ENCODE peak calls at places on chromosome 18, in four cellular contexts. P, O, S and C are unnamed samples.
A peak's percentile ranks its signal among the peaks of the same experiment; 100 is the strongest.

GRCh38 chr18:36890598-36890997 is 61.7 kb downstream of the KIAA1328 start:
- DNase-seq in O (no peak), S (no peak), P (no peak), C (no peak)

GRCh38 chr18:36481201-36481657 is 183.7 kb downstream of the FHOD3 start:
- DNase-seq in O (no peak), P (no peak), S (no peak), C (no peak)

GRCh38 chr18:57296336-57296735 is 56.0 kb upstream of the ST8SIA3 start:
- DNase-seq in P (no peak), O (no peak), S (no peak), C (no peak)

GRCh38 chr18:73669299-73669698 is 478.3 kb downstream of the FBXO15 start:
- DNase-seq in P (no peak), S (no peak), O (no peak), C (no peak)

GRCh38 chr18:58761241-58761969 is 90.1 kb downstream of the MALT1 start:
- DNase-seq in P (no peak), S (peak; percentile 52), O (peak; percentile 84), C (no peak)

GRCh38 chr18:74273394-74273793 is 18.4 kb downstream of the CYB5A start:
- DNase-seq in P (no peak), O (no peak), S (no peak), C (no peak)

GRCh38 chr18:11672846-11673454 is 16.1 kb upstream of the GNAL start:
- DNase-seq in O (no peak), P (no peak), S (no peak), C (no peak)

GRCh38 chr18:25503567-25504081 is 151.7 kb upstream of the ZNF521 start:
- DNase-seq in O (no peak), P (no peak), S (no peak), C (no peak)

GRCh38 chr18:23684515-23685197 is 4.6 kb upstream of the LAMA3 start:
- DNase-seq in P (no peak), O (no peak), S (no peak), C (no peak)

GRCh38 chr18:36697905-36698304 is 130.9 kb downstream of the TPGS2 start:
- DNase-seq in P (peak; percentile 2), S (no peak), O (no peak), C (no peak)

GRCh38 chr18:8706545-8706980 is 1.2 kb downstream of the MTCL1 start:
- DNase-seq in P (no peak), O (no peak), S (no peak), C (peak; percentile 83)

GRCh38 chr18:79585395-79586370 is 93.9 kb upstream of the CTDP1 start:
- DNase-seq in P (no peak), O (no peak), S (no peak), C (peak; percentile 67)

GRCh38 chr18:36095936-36096519 is 28.7 kb upstream of the RPRD1A start:
- DNase-seq in S (no peak), O (no peak), P (peak; percentile 25), C (no peak)

GRCh38 chr18:24071029-24071428 is 56.5 kb downstream of the TTC39C start:
- DNase-seq in O (no peak), S (no peak), P (no peak), C (no peak)

GRCh38 chr18:78773303-78773755 is 206.3 kb upstream of the SALL3 start:
- DNase-seq in P (no peak), S (peak; percentile 22), O (no peak), C (no peak)

GRCh38 chr18:76490701-76491171 is 4.3 kb downstream of the ZNF516 start:
- DNase-seq in O (no peak), P (no peak), S (peak; percentile 76), C (peak; percentile 92)

GRCh38 chr18:74895686-74896085 is 298.0 kb downstream of the ZNF407 start:
- DNase-seq in S (no peak), P (no peak), O (no peak), C (no peak)

GRCh38 chr18:61749031-61749430 is 143.8 kb downstream of the RNF152 start:
- DNase-seq in O (no peak), S (no peak), P (no peak), C (no peak)

GRCh38 chr18:22410126-22410525 is 7.6 kb downstream of the CTAGE1 start:
- DNase-seq in S (no peak), P (no peak), O (no peak), C (no peak)

GRCh38 chr18:34048423-34048822 is 176.3 kb downstream of the NOL4 start:
- DNase-seq in O (no peak), S (no peak), P (no peak), C (no peak)

GRCh38 chr18:66749030-66749429 is 145.1 kb upstream of the CDH19 start:
- DNase-seq in P (no peak), O (no peak), S (no peak), C (no peak)

GRCh38 chr18:23627325-23627724 is 35.4 kb downstream of the ANKRD29 start:
- DNase-seq in P (peak; percentile 64), O (no peak), S (no peak), C (no peak)

GRCh38 chr18:48546411-48546810 is 7.6 kb downstream of the CTIF start:
- DNase-seq in O (no peak), S (no peak), P (no peak), C (no peak)

GRCh38 chr18:73164430-73164829 is 296.6 kb upstream of the NETO1 start:
- DNase-seq in P (no peak), O (no peak), S (no peak), C (no peak)

GRCh38 chr18:31450409-31450808 is 2.9 kb downstream of the DSG3 start:
- DNase-seq in O (no peak), P (no peak), S (no peak), C (no peak)

GRCh38 chr18:79199691-79200374 is 130.6 kb downstream of the ATP9B start:
- DNase-seq in O (no peak), P (no peak), S (no peak), C (no peak)

GRCh38 chr18:67636597-67637385 is 120.3 kb upstream of the DSEL start:
- DNase-seq in P (no peak), S (no peak), O (no peak), C (no peak)

GRCh38 chr18:34018358-34018757 is 206.4 kb downstream of the NOL4 start:
- DNase-seq in O (no peak), P (no peak), S (no peak), C (no peak)

GRCh38 chr18:66329716-66330115 is 274.2 kb downstream of the CDH19 start:
- DNase-seq in O (no peak), S (no peak), P (no peak), C (no peak)

GRCh38 chr18:79245517-79246001 is 150.2 kb upstream of the NFATC1 start:
- DNase-seq in S (no peak), P (peak; percentile 96), O (no peak), C (no peak)

GRCh38 chr18:49858309-49859005 is 45.1 kb upstream of the ACAA2 start:
- DNase-seq in O (no peak), P (no peak), S (peak; percentile 77), C (no peak)

GRCh38 chr18:66993492-66993891 is 389.6 kb upstream of the CDH19 start:
- DNase-seq in O (no peak), P (no peak), S (no peak), C (no peak)

GRCh38 chr18:58779514-58779913 is 85.2 kb upstream of the ZNF532 start:
- DNase-seq in P (no peak), O (no peak), S (no peak), C (no peak)

GRCh38 chr18:22136395-22136794 is 33.0 kb upstream of the GATA6 start:
- DNase-seq in O (no peak), P (no peak), S (no peak), C (no peak)

GRCh38 chr18:36758001-36758400 is 70.8 kb downstream of the TPGS2 start:
- DNase-seq in P (no peak), O (no peak), S (no peak), C (no peak)

GRCh38 chr18:24862225-24862893 is 401.9 kb downstream of the HRH4 start:
- DNase-seq in P (no peak), S (no peak), O (no peak), C (no peak)

DNA sequence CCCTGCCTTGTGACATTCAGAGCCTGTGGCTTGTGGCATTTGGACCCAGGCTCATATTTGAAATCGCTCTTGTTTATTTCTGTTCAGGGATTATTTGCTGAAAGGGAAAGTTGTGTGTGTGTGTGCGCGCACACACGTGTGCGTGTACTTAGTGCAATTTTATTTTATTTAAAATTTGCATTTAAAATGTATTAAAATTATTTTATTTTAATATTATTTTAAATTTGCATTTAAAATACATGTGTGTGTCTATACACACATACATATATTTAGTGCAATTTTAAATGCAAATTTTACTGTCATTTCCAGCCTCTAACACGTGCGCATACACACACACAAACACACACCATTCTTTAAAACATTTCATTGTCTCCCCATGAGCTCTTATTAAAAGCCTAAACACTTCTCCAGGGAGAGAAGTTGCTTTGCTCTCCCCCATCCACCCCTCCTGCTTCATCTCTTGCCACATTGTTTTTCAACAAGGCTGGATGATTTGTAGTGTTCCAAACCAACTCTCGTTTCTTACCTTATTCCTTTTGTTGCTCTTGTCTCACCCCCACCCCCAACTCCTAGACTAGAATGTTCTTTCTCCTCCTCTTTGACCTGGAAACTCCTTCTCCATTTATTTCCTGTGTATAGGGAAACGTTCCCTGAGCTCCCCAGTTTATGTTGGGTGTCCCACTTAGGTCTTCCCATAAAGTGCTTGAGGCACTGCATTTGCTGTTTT is 3.8 kb upstream of the CCDC68 start:
- DNase-seq in S (no peak), P (no peak), O (no peak), C (no peak)
- H3K4me1 ChIP-seq in S (peaks cover 22% of the 10 kb centered on the region), P (no peaks in the 10 kb centered on the region), O (no peaks in the 10 kb centered on the region), C (peaks cover 20% of the 10 kb centered on the region)

DNA sequence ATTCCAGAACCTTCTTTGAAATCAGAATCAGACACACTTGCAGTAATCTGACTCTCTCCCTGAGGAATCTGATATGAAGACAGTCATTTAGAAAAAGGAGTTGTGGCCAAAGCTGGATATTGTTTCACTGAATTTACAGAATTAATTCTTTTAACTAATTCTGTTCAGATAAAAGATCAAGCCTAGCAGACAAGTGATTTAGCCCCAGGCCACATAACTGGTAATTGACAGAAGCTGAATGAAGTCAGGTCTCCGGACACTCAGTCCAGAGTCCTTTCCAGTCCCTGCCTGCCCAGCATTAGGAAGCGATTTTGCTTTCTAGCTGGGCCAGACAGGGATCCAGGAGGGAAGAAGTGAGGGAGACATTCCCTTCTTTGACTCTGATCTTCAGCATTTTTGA is 110.7 kb upstream of the AQP4 start:
- DNase-seq in S (no peak), P (no peak), O (no peak), C (no peak)
- TF ChIP-seq POLR2AphosphoS5 in S (no peak), P (no peak), O (no peak), C (no peak)

GRCh38 chr18:42100917-42101316 is 145.9 kb downstream of the PIK3C3 start:
- DNase-seq in S (no peak), O (no peak), P (no peak), C (no peak)
- H3K4me1 ChIP-seq in S (no peaks in the 10 kb centered on the region), O (no peaks in the 10 kb centered on the region), P (no peaks in the 10 kb centered on the region), C (no peaks in the 10 kb centered on the region)

GRCh38 chr18:9755110-9755509 is 47.0 kb downstream of the RAB31 start:
- DNase-seq in O (no peak), P (no peak), S (no peak), C (no peak)

GRCh38 chr18:9756566-9757470 is 48.7 kb downstream of the RAB31 start:
- DNase-seq in P (no peak), S (no peak), O (no peak), C (no peak)

GRCh38 chr18:9753863-9754262 is 45.8 kb downstream of the RAB31 start:
- DNase-seq in S (no peak), O (no peak), P (no peak), C (no peak)

GRCh38 chr18:9757851-9758587 is 49.9 kb downstream of the RAB31 start:
- DNase-seq in O (no peak), S (no peak), P (no peak), C (no peak)

GRCh38 chr18:9755603-9756002 is 47.5 kb downstream of the RAB31 start:
- DNase-seq in P (no peak), O (no peak), S (no peak), C (no peak)
- TF ChIP-seq POLR2AphosphoS5 in P (no peak), O (no peak), S (no peak), C (no peak)

GRCh38 chr18:63161032-63161727 is 158.4 kb downstream of the BCL2 start:
- DNase-seq in O (peak; percentile 92), P (no peak), S (no peak), C (no peak)
- H3K4me1 ChIP-seq in O (peaks cover 65% of the 10 kb centered on the region), P (no peaks in the 10 kb centered on the region), S (peaks cover 29% of the 10 kb centered on the region), C (peaks cover 58% of the 10 kb centered on the region)